ENCODE peak calls at places on chromosomes 16 and 17, in ten cellular contexts. V, J, S, C, A, P, G, M, R and L are unnamed samples.

GRCh38 chr16:19844945-19845641 is 39.6 kb downstream of the GPRC5B start:
- DNase-seq in R (no peak), V (peak), C (no peak), S (no peak), A (peak), M (no peak), J (no peak), G (peak), P (no peak), L (no peak)

GRCh38 chr16:85391769-85392583 is 221.1 kb upstream of the GSE1 start:
- DNase-seq in J (no peak), M (no peak), R (peak), P (no peak), C (no peak), A (no peak), V (no peak), G (no peak), S (no peak), L (peak)

GRCh38 chr16:70250748-70251650 is 741 bp downstream of the EXOSC6 start:
- DNase-seq in A (no peak), P (peak), G (no peak), V (peak), S (peak), C (peak), M (no peak), R (no peak), J (peak), L (peak)

GRCh38 chr17:71413935-71414334 is 706.9 kb upstream of the SOX9 start:
- DNase-seq in C (no peak), G (no peak), S (no peak), J (no peak), M (no peak), P (no peak), R (no peak), A (no peak), V (no peak), L (no peak)

GRCh38 chr17:72270530-72270929 is 149.7 kb downstream of the SOX9 start:
- DNase-seq in J (no peak), A (no peak), M (no peak), P (peak), R (peak), S (no peak), V (peak), G (no peak), C (no peak), L (no peak)

GRCh38 chr17:75364078-75364477 is 41.4 kb downstream of the GRB2 start:
- DNase-seq in G (peak), C (no peak), M (no peak), P (no peak), S (no peak), V (no peak), A (peak), R (no peak), J (no peak), L (no peak)

GRCh38 chr16:82750078-82750477 is 123.3 kb downstream of the CDH13 start:
- DNase-seq in C (no peak), G (no peak), R (no peak), A (no peak), P (no peak), J (no peak), V (no peak), M (no peak), S (no peak), L (no peak)

GRCh38 chr17:47615766-47616424 is 33.8 kb upstream of the KPNB1 start:
- DNase-seq in J (no peak), A (no peak), C (peak), G (no peak), R (no peak), M (no peak), V (peak), S (no peak), P (peak), L (peak)

GRCh38 chr17:68794636-68795503 is 160.3 kb downstream of the ABCA8 start:
- DNase-seq in V (no peak), M (no peak), S (no peak), G (peak), C (no peak), A (no peak), R (peak), P (peak), J (no peak), L (no peak)

GRCh38 chr17:50560185-50560824 is at the start of gene CACNA1G:
- DNase-seq in A (no peak), P (peak), C (peak), G (peak), R (peak), J (peak), V (peak), S (peak), M (peak), L (peak)

GRCh38 chr16:84144301-84144858 is 597 bp downstream of the HSDL1 start:
- DNase-seq in C (peak), M (peak), R (peak), P (no peak), V (peak), A (no peak), J (peak), S (peak), G (no peak), L (no peak)

GRCh38 chr17:8212312-8213180 is 2.2 kb upstream of the AURKB start:
- DNase-seq in V (no peak), P (no peak), C (no peak), A (no peak), G (no peak), R (no peak), J (no peak), M (no peak), S (no peak), L (no peak)

GRCh38 chr16:1708768-1709180 is 2.8 kb downstream of the MAPK8IP3 start:
- DNase-seq in C (no peak), A (no peak), M (no peak), J (no peak), P (no peak), R (no peak), S (no peak), V (no peak), G (peak), L (no peak)

GRCh38 chr16:49588061-49588460 is 214.5 kb downstream of the C16orf78 start:
- DNase-seq in V (no peak), S (no peak), A (no peak), P (no peak), C (no peak), R (peak), J (no peak), G (no peak), M (no peak), L (no peak)

GRCh38 chr17:10600551-10600950 is 51.1 kb upstream of the MYH2 start:
- DNase-seq in M (no peak), J (no peak), G (no peak), C (no peak), A (no peak), R (no peak), P (no peak), V (no peak), S (no peak), L (no peak)

GRCh38 chr16:78292726-78293380 is 193.4 kb downstream of the WWOX start:
- DNase-seq in M (no peak), R (no peak), C (peak), P (no peak), J (no peak), G (no peak), A (peak), V (no peak), S (no peak), L (peak)

GRCh38 chr16:76484020-76484419 is 206.8 kb downstream of the CNTNAP4 start:
- DNase-seq in C (no peak), J (no peak), A (no peak), R (no peak), G (no peak), S (no peak), V (no peak), P (no peak), M (no peak), L (no peak)